ENCODE peak calls at places on chromosomes 4 and X, in five cellular contexts. E, Y, U, F and I are unnamed samples.
A peak's percentile ranks its signal among the peaks of the same experiment; 100 is the strongest.

GRCh38 chr4:42487230-42487629 is 89.9 kb downstream of the SHISA3 start:
- DNase-seq in E (no peak), Y (no peak), U (no peak), F (no peak), I (no peak)

GRCh38 chr4:15756361-15756861 is 21.7 kb upstream of the CD38 start:
- DNase-seq in E (no peak), Y (no peak), U (no peak), F (no peak), I (no peak)

GRCh38 chrX:112947981-112948380 is 107.3 kb upstream of the AMOT start:
- DNase-seq in E (no peak), Y (no peak), U (no peak), F (no peak), I (no peak)

GRCh38 chrX:109847257-109848187 is 114.5 kb upstream of the ACSL4 start:
- DNase-seq in E (no peak), Y (peak; percentile 81), U (no peak), F (no peak), I (no peak)

GRCh38 chr4:73964862-73965611 is 16.8 kb downstream of the PF4 start:
- DNase-seq in E (no peak), Y (no peak), U (no peak), F (no peak), I (peak; percentile 60)

GRCh38 chr4:121707344-121707743 is 10.6 kb upstream of the ANXA5 start:
- DNase-seq in E (no peak), Y (no peak), U (no peak), F (no peak), I (no peak)

GRCh38 chr4:135575041-135575440 is 1373.5 kb upstream of the PABPC4L start:
- DNase-seq in E (no peak), Y (no peak), U (no peak), F (no peak), I (no peak)

GRCh38 chr4:79081973-79082372 is 142.7 kb upstream of the PAQR3 start:
- DNase-seq in E (no peak), Y (no peak), U (no peak), F (no peak), I (no peak)

GRCh38 chr4:36243355-36244256 is 708 bp downstream of the ARAP2 start:
- DNase-seq in E (no peak), Y (no peak), U (no peak), F (peak; percentile 18), I (no peak)

GRCh38 chr4:77156912-77157858 is at the start of gene CCNG2:
- DNase-seq in E (peak; percentile 97), Y (peak; percentile 82), U (no peak), F (no peak), I (peak; percentile 68)

GRCh38 chr4:37902738-37903693 is 12.1 kb downstream of the TBC1D1 start:
- DNase-seq in E (no peak), Y (no peak), U (no peak), F (no peak), I (no peak)

GRCh38 chr4:37970702-37971101 is 10.5 kb downstream of the PTTG2 start:
- DNase-seq in E (no peak), Y (no peak), U (no peak), F (peak; percentile 30), I (no peak)

GRCh38 chr4:61462451-61463326 is 262.6 kb downstream of the ADGRL3 start:
- DNase-seq in E (no peak), Y (no peak), U (no peak), F (no peak), I (no peak)

GRCh38 chr4:153153339-153153851 is 50.8 kb upstream of the TRIM2 start:
- DNase-seq in E (peak; percentile 88), Y (no peak), U (no peak), F (no peak), I (no peak)

GRCh38 chr4:86961103-86961502 is 26.3 kb downstream of the AFF1 start:
- DNase-seq in E (no peak), Y (no peak), U (no peak), F (no peak), I (no peak)

GRCh38 chr4:142194905-142195304 is 558.5 kb downstream of the IL15 start:
- DNase-seq in E (no peak), Y (no peak), U (no peak), F (no peak), I (no peak)

GRCh38 chrX:40008841-40009461 is 88.8 kb downstream of the BCOR start:
- DNase-seq in E (peak; percentile 90), Y (no peak), U (no peak), F (no peak), I (no peak)

GRCh38 chr4:132493476-132493875 is 655.6 kb upstream of the PCDH10 start:
- DNase-seq in E (no peak), Y (no peak), U (no peak), F (no peak), I (no peak)

GRCh38 chr4:8050555-8051206 is 107.9 kb downstream of the ABLIM2 start:
- DNase-seq in E (peak; percentile 95), Y (no peak), U (no peak), F (no peak), I (peak; percentile 50)

GRCh38 chr4:54742636-54743399 is 85.1 kb downstream of the KIT start:
- DNase-seq in E (no peak), Y (no peak), U (no peak), F (no peak), I (no peak)

GRCh38 chrX:115503099-115503498 is 57.9 kb upstream of the PLS3 start:
- DNase-seq in E (no peak), Y (no peak), U (no peak), F (no peak), I (no peak)

GRCh38 chr4:121428721-121429120 is 47.9 kb upstream of the QRFPR start:
- DNase-seq in E (no peak), Y (no peak), U (no peak), F (no peak), I (no peak)

GRCh38 chrX:76279007-76279406 is 106.1 kb downstream of the PBDC1 start:
- DNase-seq in E (peak; percentile 61), Y (peak; percentile 5), U (peak; percentile 45), F (peak; percentile 59), I (peak; percentile 20)

GRCh38 chrX:12894074-12894691 is 12.2 kb upstream of the TLR8 start:
- DNase-seq in E (peak; percentile 39), Y (no peak), U (no peak), F (peak; percentile 20), I (no peak)

GRCh38 chr4:145081756-145082155 is 16.2 kb downstream of the ANAPC10 start:
- DNase-seq in E (no peak), Y (no peak), U (no peak), F (no peak), I (no peak)

GRCh38 chrX:111823068-111823467 is 52.9 kb upstream of the TRPC5OS start:
- DNase-seq in E (peak; percentile 38), Y (no peak), U (no peak), F (no peak), I (peak; percentile 37)

GRCh38 chr4:129117705-129118104 is 21.8 kb downstream of the C4orf33 start:
- DNase-seq in E (no peak), Y (no peak), U (no peak), F (no peak), I (no peak)

GRCh38 chr4:187333151-187333550 is 609.5 kb upstream of the FAT1 start:
- DNase-seq in E (no peak), Y (no peak), U (no peak), F (no peak), I (no peak)

GRCh38 chr4:128565565-128566186 is 243.8 kb upstream of the JADE1 start:
- DNase-seq in E (peak; percentile 63), Y (no peak), U (no peak), F (peak; percentile 59), I (peak; percentile 77)

GRCh38 chr4:77921701-77922100 is 59.1 kb downstream of the MRPL1 start:
- DNase-seq in E (no peak), Y (peak; percentile 69), U (peak; percentile 30), F (peak; percentile 64), I (no peak)

GRCh38 chr4:100295792-100296191 is 105.5 kb upstream of the DDIT4L start:
- DNase-seq in E (no peak), Y (no peak), U (no peak), F (no peak), I (no peak)

GRCh38 chrX:9927638-9928037 is 39.5 kb upstream of the CLDN34 start:
- DNase-seq in E (no peak), Y (no peak), U (no peak), F (no peak), I (no peak)

GRCh38 chrX:147550217-147550616 is 361.5 kb upstream of the FMR1 start:
- DNase-seq in E (peak; percentile 50), Y (no peak), U (peak; percentile 22), F (peak; percentile 12), I (no peak)